ENCODE peak calls at places on chromosomes 16 and 17, in eight cellular contexts. F is body of pancreas, J is heart right ventricle, U is tibial nerve, Q is lung, I is sigmoid colon, C is AG09309, B is natural killer cell. N is an unnamed sample.

GRCh38 chr17:49022391-49022941 is 25.3 kb downstream of the IGF2BP1 start:
- DNase-seq in F (peak; percentile 32), J (no peak), U (no peak), Q (no peak), I (no peak), C (no peak), B (no peak), N (peak; percentile 51)

GRCh38 chr17:63497708-63498483 is 21.0 kb downstream of the ACE start:
- DNase-seq in F (no peak), J (no peak), U (no peak), Q (no peak), I (no peak), C (no peak), B (no peak), N (no peak)

GRCh38 chr17:74361613-74362391 is at the start of gene BTBD17:
- DNase-seq in F (peak; percentile 54), J (peak; percentile 70), U (peak; percentile 39), Q (peak; percentile 40), I (no peak), C (no peak), B (peak; percentile 37), N (peak; percentile 52)

GRCh38 chr17:19537116-19537515 is 3.5 kb downstream of the SLC47A1 start:
- DNase-seq in F (no peak), J (no peak), U (no peak), Q (no peak), I (no peak), C (no peak), B (no peak), N (no peak)

GRCh38 chr17:4789951-4790704 is 1.4 kb downstream of the GLTPD2 start:
- DNase-seq in F (peak; percentile 87), J (peak; percentile 87), U (peak; percentile 66), Q (peak; percentile 80), I (peak; percentile 94), C (peak; percentile 55), B (peak; percentile 78), N (peak; percentile 85)

GRCh38 chr17:79843917-79844815 is 4.9 kb upstream of the CBX4 start:
- DNase-seq in F (peak; percentile 75), J (peak; percentile 78), U (no peak), Q (no peak), I (peak; percentile 84), C (no peak), B (no peak), N (peak; percentile 46)

GRCh38 chr16:75501359-75501758 is 6.1 kb upstream of the CHST6 start:
- DNase-seq in F (no peak), J (no peak), U (no peak), Q (no peak), I (no peak), C (no peak), B (no peak), N (no peak)

GRCh38 chr17:41329279-41329925 is 13.9 kb upstream of the KRTAP17-1 start:
- DNase-seq in F (peak; percentile 25), J (peak; percentile 35), U (peak; percentile 18), Q (peak; percentile 50), I (no peak), C (peak; percentile 29), B (no peak), N (peak; percentile 43)

GRCh38 chr17:34257299-34257985 is 2.4 kb downstream of the CCL2 start:
- DNase-seq in F (no peak), J (no peak), U (no peak), Q (no peak), I (no peak), C (no peak), B (no peak), N (no peak)

GRCh38 chr16:31352344-31353115 is 2.4 kb upstream of the ITGAX start:
- DNase-seq in F (peak; percentile 57), J (no peak), U (no peak), Q (no peak), I (peak; percentile 59), C (no peak), B (no peak), N (no peak)

DNA sequence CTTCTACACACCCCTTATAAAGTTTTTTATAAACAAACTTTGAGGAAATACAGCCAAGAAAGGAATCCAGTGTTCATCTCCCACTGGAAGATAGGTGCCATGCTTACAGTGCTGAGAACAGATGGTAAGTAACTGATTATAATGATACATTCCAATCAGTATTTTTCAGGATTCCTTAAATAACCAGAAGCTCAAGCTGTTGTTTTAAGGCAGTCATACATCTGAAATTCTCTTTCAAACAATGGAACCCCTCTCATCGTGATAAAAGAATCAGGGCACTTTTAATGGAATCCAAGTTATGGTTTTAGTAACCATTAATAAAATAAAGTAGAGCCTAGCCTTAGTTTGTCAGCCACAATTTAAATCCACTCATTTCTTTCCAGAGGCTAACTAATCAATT is 56.1 kb upstream of the STAC2 start:
- DNase-seq in F (no peak), J (no peak), U (no peak), Q (no peak), I (no peak), C (no peak), B (no peak), N (no peak)
- TF ChIP-seq CTCF in F (no peak), J (no peak), U (no peak), Q (no peak), I (no peak), C (no peak), B (no peak), N (no peak)

GRCh38 chr16:3174618-3175148 is 13.3 kb upstream of the OR1F1 start:
- DNase-seq in F (no peak), J (no peak), U (no peak), Q (no peak), I (peak; percentile 36), C (no peak), B (no peak), N (no peak)
- TF ChIP-seq CTCF in F (no peak), J (no peak), U (no peak), Q (no peak), I (no peak), C (no peak), B (no peak), N (no peak)

GRCh38 chr17:9612016-9612415 is 33.3 kb upstream of the USP43 start:
- DNase-seq in F (no peak), J (no peak), U (no peak), Q (no peak), I (no peak), C (no peak), B (no peak), N (no peak)

GRCh38 chr17:9611557-9611956 is 33.8 kb upstream of the USP43 start:
- DNase-seq in F (no peak), J (no peak), U (no peak), Q (no peak), I (no peak), C (no peak), B (no peak), N (no peak)

GRCh38 chr17:9606453-9606852 is 30.0 kb downstream of the CFAP52 start:
- DNase-seq in F (no peak), J (no peak), U (no peak), Q (no peak), I (no peak), C (no peak), B (no peak), N (no peak)
- TF ChIP-seq CTCF in F (no peak), J (no peak), U (no peak), Q (no peak), I (no peak), C (no peak), B (no peak), N (no peak)

DNA sequence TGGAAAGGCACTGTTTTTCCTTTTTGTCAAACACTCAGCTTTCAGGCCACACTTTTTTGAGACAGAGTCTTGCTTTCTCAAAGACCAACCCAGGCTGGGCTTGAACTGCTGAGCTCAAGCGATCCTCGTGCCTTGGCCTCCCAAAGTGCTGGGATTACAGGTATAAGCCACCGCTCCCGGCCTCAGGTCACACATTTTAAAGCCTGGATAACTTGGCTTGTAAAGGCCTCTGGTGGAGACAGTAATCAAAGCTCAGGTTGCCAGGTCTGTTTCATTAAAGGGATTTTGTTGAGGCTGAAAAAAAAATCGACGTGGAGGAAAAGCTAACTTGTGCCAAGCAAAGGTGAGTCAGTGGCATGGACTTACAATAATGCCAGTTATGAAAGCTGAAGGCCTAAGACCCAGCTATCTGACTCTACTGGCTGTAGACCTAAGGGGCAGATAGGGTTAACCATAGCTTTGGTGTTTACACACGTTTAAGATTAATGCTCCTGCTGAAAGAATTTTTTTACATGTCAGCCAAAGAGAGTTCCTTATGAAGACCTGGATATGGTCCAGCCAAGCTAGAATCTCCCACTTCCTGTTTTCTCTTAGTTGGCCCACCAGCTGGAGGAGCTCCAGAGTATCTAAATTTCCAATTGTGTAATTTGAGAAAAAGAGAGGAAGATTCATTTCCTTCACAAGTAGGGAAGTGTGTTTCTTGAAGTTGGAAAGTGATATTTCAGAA is 910 bp downstream of the NBR1 start:
- DNase-seq in F (peak; percentile 79), J (no peak), U (peak; percentile 68), Q (no peak), I (peak; percentile 80), C (peak; percentile 87), B (no peak), N (no peak)
- TF ChIP-seq CTCF in F (no peak), J (no peak), U (no peak), Q (peak; percentile 6), I (peak; percentile 16), C (peak; percentile 23), B (no peak), N (peak; percentile 25)

DNA sequence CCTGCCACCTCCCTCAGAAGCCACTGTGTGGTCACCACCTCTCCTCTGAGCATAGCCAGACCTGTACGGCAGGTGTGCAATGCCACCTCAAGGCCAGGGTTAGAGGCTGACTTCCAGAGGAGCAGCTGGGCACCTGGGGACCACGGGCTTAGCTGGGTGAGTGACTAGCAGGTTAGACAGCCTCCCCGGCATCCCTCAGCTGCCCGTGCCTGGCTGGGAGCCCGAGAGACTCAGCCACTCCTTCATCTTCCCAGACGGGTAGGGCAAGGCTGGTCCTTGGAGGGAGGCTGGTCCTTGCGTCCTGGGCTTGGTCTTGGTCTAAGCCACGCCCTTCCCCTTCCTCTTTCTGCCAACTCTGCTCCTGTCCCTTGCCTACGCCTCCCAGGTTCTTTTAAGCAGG is 7.8 kb downstream of the CRHR1 start:
- DNase-seq in F (peak; percentile 29), J (no peak), U (no peak), Q (peak; percentile 34), I (no peak), C (no peak), B (no peak), N (no peak)
- TF ChIP-seq CTCF in F (no peak), J (no peak), U (no peak), Q (no peak), I (no peak), C (no peak), B (no peak), N (no peak)

DNA sequence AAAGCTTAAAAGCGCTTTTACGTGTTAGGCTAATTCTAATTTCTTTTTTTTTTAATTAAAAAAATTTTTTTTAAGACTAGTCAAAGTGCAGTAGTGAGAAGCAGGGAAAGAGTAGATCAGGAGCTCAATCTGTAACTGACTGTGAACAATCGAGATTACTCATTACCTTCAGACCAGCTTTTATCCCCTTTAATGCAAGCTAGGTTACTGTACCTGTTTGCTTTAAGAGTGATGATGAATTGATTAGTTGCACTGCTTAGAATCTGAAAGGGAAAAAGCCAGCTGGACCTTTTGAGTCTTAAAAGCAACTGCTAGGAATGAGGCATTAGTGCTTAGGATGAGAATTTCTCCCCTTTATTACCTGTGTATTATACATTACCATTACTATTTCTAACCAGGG is 19.0 kb downstream of the PSMD11 start:
- DNase-seq in F (no peak), J (no peak), U (no peak), Q (no peak), I (no peak), C (no peak), B (no peak), N (no peak)
- TF ChIP-seq CTCF in F (no peak), J (no peak), U (no peak), Q (no peak), I (no peak), C (no peak), B (no peak), N (no peak)